ENCODE peak calls at places on chromosomes 5 and 9, in six cellular contexts. X, D, U, N, Q and B are unnamed samples.
A peak's percentile ranks its signal among the peaks of the same experiment; 100 is the strongest.

GRCh38 chr5:1755321-1755949 is 44.2 kb downstream of the MRPL36 start:
- DNase-seq in Q (no peak), X (no peak), N (no peak), D (no peak), U (no peak), B (no peak)

GRCh38 chr9:123997665-123998277 is 13.8 kb upstream of the LHX2 start:
- DNase-seq in D (peak; percentile 44), N (peak; percentile 34), U (peak; percentile 62), X (peak; percentile 65), Q (no peak), B (no peak)

GRCh38 chr9:133522073-133522910 is 2.5 kb downstream of the MYMK start:
- DNase-seq in U (peak; percentile 21), X (no peak), N (no peak), Q (no peak), D (no peak), B (peak; percentile 95)

GRCh38 chr9:93479726-93480125 is 26.3 kb upstream of the FAM120AOS start:
- DNase-seq in Q (no peak), N (no peak), D (no peak), U (no peak), X (no peak), B (no peak)

GRCh38 chr5:54742417-54742889 is 224.9 kb downstream of the SNX18 start:
- DNase-seq in N (no peak), Q (no peak), U (peak; percentile 36), X (no peak), D (peak; percentile 26), B (no peak)

GRCh38 chr5:89241186-89241585 is 358.2 kb upstream of the MEF2C start:
- DNase-seq in U (no peak), Q (no peak), X (no peak), N (no peak), D (no peak), B (no peak)

GRCh38 chr5:86917117-86917579 is 299.4 kb downstream of the COX7C start:
- DNase-seq in D (peak; percentile 5), X (no peak), Q (peak; percentile 48), N (no peak), U (no peak), B (peak; percentile 34)

GRCh38 chr9:7394007-7394774 is 405.4 kb downstream of the DMAC1 start:
- DNase-seq in D (no peak), U (no peak), N (no peak), X (no peak), Q (peak; percentile 14), B (no peak)

GRCh38 chr5:157309796-157310195 is 43.9 kb downstream of the CYFIP2 start:
- DNase-seq in X (no peak), N (no peak), U (no peak), Q (no peak), D (no peak), B (no peak)

GRCh38 chr5:88690619-88691560 is 192.1 kb downstream of the MEF2C start:
- DNase-seq in U (peak; percentile 59), D (peak; percentile 68), N (peak; percentile 47), Q (no peak), X (peak; percentile 74), B (peak; percentile 87)

GRCh38 chr9:72695365-72695764 is 174.0 kb downstream of the TMC1 start:
- DNase-seq in X (no peak), D (no peak), Q (no peak), U (no peak), N (no peak), B (no peak)

GRCh38 chr5:112390327-112390726 is 28.8 kb downstream of the EPB41L4A start:
- DNase-seq in D (no peak), N (peak; percentile 59), U (no peak), X (no peak), Q (no peak), B (no peak)

GRCh38 chr9:111037744-111038335 is 430 bp downstream of the LPAR1 start:
- DNase-seq in N (peak; percentile 34), Q (peak; percentile 73), D (no peak), U (peak; percentile 35), X (no peak), B (peak; percentile 73)

GRCh38 chr5:75335952-75336624 is 932 bp upstream of the HMGCR start:
- DNase-seq in Q (peak; percentile 43), D (peak; percentile 24), N (peak; percentile 51), U (no peak), X (no peak), B (peak; percentile 74)

GRCh38 chr9:112753725-112754124 is 3.2 kb downstream of the SNX30 start:
- DNase-seq in D (no peak), Q (no peak), U (no peak), X (no peak), N (no peak), B (no peak)

GRCh38 chr9:4170231-4170630 is 129.6 kb downstream of the GLIS3 start:
- DNase-seq in Q (no peak), N (no peak), X (no peak), U (no peak), D (no peak), B (no peak)

GRCh38 chr9:79224672-79225433 is 346.9 kb upstream of the TLE4 start:
- DNase-seq in N (no peak), X (no peak), D (no peak), Q (no peak), U (no peak), B (peak; percentile 9)

GRCh38 chr9:31604516-31604915 is 779.9 kb upstream of the ACO1 start:
- DNase-seq in N (no peak), U (no peak), D (no peak), X (no peak), Q (no peak), B (no peak)

GRCh38 chr5:150410524-150411244 is 2.0 kb downstream of the CD74 start:
- DNase-seq in U (peak; percentile 75), X (peak; percentile 56), N (peak; percentile 66), Q (peak; percentile 68), D (peak; percentile 84), B (peak; percentile 59)

GRCh38 chr5:88555658-88556057 is 287.0 kb upstream of the TMEM161B start:
- DNase-seq in N (no peak), X (no peak), U (no peak), Q (peak; percentile 38), D (no peak), B (peak; percentile 65)

GRCh38 chr9:91117959-91118651 is 243.6 kb downstream of the AUH start:
- DNase-seq in Q (peak; percentile 24), D (peak; percentile 87), X (peak; percentile 83), N (peak; percentile 15), U (peak; percentile 92), B (peak; percentile 73)

GRCh38 chr5:9226026-9226536 is 319.8 kb downstream of the SEMA5A start:
- DNase-seq in Q (no peak), X (no peak), N (no peak), U (no peak), D (no peak), B (no peak)

GRCh38 chr5:36939969-36940858 is 63.6 kb downstream of the NIPBL start:
- DNase-seq in U (no peak), Q (no peak), X (no peak), N (no peak), D (no peak), B (no peak)

DNA sequence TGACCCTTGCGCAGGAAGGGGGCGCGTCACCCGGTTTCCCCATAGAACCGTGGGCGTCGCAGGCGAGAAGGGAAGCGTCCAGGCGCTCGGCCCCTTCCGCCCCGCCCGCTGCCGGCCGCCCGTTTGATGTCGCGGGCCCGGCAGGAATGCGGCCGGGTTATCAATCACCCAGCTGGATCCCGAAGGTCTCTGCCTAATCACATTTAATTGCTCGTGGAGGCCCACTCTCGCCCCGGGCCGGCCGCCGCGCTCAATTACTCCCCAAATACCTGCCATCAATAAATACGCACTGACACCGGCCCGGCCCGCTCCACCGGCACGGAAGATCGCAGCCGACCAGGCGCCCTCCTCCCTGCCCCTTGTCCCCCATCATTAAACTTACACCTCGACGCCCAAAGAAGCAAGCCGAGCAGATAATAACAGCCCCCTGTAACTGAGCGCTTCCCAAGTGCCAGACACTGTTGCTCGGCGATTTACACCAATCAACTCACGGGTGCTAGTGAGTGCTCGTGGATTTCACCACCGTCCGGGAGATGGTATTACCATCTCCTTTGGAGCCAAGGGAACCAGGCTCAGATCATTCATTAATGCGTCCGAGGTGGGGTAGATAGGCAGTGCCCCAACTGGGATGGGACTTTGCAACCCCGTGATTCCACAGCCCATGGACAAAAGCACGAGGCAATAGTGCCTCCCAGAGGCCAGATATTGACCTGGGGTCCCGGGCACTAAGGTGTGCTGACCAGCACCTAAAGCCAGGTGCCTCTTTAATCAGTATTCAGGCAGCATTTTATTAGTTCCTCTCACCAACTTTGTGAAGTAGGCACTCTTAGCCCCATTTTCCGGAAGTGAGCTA is 11.3 kb downstream of the MSX2 start:
- DNase-seq in Q (no peak), X (no peak), N (peak; percentile 32), U (no peak), D (no peak), B (peak; percentile 26)
- H3K4me3 ChIP-seq in Q (no peak overlapping the region), X (no peak overlapping the region), N (peak overlapping the region; percentile 13), U (peak overlapping the region; percentile 2), D (no peak overlapping the region), B (no peak overlapping the region)

GRCh38 chr9:35158501-35159280 is 3.1 kb upstream of the UNC13B start:
- DNase-seq in D (no peak), U (no peak), N (no peak), X (no peak), Q (no peak), B (no peak)
- H3K4me3 ChIP-seq in D (no peak overlapping the region), U (no peak overlapping the region), N (no peak overlapping the region), X (no peak overlapping the region), Q (no peak overlapping the region), B (no peak overlapping the region)

GRCh38 chr5:141135718-141136266 is 786 bp downstream of the PCDHB5 start:
- DNase-seq in Q (no peak), D (no peak), X (no peak), N (no peak), U (no peak), B (no peak)
- H3K4me3 ChIP-seq in Q (peak overlapping the region; percentile 44), D (peak overlapping the region; percentile 47), X (peak overlapping the region; percentile 34), N (peak overlapping the region; percentile 25), U (peak overlapping the region; percentile 59), B (peak overlapping the region; percentile 70)

GRCh38 chr9:88773627-88774244 is 217.5 kb upstream of the S1PR3 start:
- DNase-seq in X (no peak), Q (no peak), D (no peak), N (no peak), U (no peak), B (no peak)
- H3K4me3 ChIP-seq in X (no peak overlapping the region), Q (no peak overlapping the region), D (no peak overlapping the region), N (no peak overlapping the region), U (no peak overlapping the region), B (no peak overlapping the region)

DNA sequence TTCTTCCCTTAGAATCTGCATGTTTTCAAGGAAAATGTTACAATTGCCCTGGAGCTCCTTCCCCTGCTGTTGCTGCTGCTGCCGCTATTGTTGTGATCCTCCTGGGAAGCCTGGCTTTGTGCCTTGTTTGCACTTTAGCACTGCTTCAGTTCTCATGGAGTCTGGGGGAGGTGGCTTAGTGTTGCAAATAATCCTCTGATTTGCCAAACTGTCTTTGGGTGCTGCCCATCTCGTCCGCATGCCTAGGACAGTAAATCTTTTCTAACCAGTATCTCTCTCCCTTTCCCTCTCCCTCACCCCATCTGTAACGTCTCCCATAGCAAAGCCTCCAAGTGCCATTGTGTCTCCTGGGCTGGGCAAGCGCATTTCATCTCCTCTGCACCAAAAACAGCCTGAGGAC is 30.3 kb downstream of the FAM240B start:
- DNase-seq in D (no peak), Q (peak; percentile 58), U (no peak), X (no peak), N (no peak), B (peak; percentile 63)
- H3K4me3 ChIP-seq in D (no peak overlapping the region), Q (no peak overlapping the region), U (no peak overlapping the region), X (no peak overlapping the region), N (no peak overlapping the region), B (no peak overlapping the region)

GRCh38 chr5:167232675-167233074 is 1058.8 kb upstream of the WWC1 start:
- DNase-seq in U (no peak), X (no peak), N (no peak), D (no peak), Q (no peak), B (no peak)
- H3K4me3 ChIP-seq in U (no peak overlapping the region), X (no peak overlapping the region), N (no peak overlapping the region), D (no peak overlapping the region), Q (no peak overlapping the region), B (no peak overlapping the region)